ENCODE peak calls at places on chromosome 17, in six cellular contexts. V is iris pigment epithelial cell; M is ACHN; C is caudate nucleus; Z is stimulated activated CD8-positive, alpha-beta memory T cell treated with anti-CD3 and anti-CD28 coated beads, Interleukin-7, amount 100 ng/mL, for 1 hour; N is retina. I is an unnamed sample.
A peak's percentile ranks its signal among the peaks of the same experiment; 100 is the strongest.

GRCh38 chr17:44005865-44006580 is 1.6 kb downstream of the NAGS start:
- DNase-seq in V (peak; percentile 46), M (no peak), C (no peak), Z (no peak), N (peak; percentile 75), I (no peak)

GRCh38 chr17:81245024-81245664 is 6.0 kb downstream of the NDUFAF8 start:
- DNase-seq in V (no peak), M (peak; percentile 65), C (no peak), Z (no peak), N (peak; percentile 62), I (peak; percentile 51)

GRCh38 chr17:39702901-39703893 is 3.3 kb downstream of the ERBB2 start:
- DNase-seq in V (no peak), M (no peak), C (no peak), Z (no peak), N (no peak), I (no peak)

GRCh38 chr17:70098030-70098429 is 23.0 kb downstream of the KCNJ16 start:
- DNase-seq in V (no peak), M (no peak), C (no peak), Z (no peak), N (no peak), I (no peak)

GRCh38 chr17:70172449-70172848 is 3.1 kb downstream of the KCNJ2 start:
- DNase-seq in V (peak; percentile 49), M (no peak), C (no peak), Z (no peak), N (no peak), I (peak; percentile 30)

GRCh38 chr17:9206989-9207317 is 185.6 kb downstream of the NTN1 start:
- DNase-seq in V (no peak), M (no peak), C (no peak), Z (no peak), N (no peak), I (no peak)

GRCh38 chr17:21814776-21815175 is 122.5 kb downstream of the KCNJ18 start:
- DNase-seq in V (no peak), M (no peak), C (no peak), Z (no peak), N (no peak), I (no peak)

GRCh38 chr17:56320443-56320842 is 167.2 kb downstream of the ANKFN1 start:
- DNase-seq in V (peak; percentile 12), M (no peak), C (no peak), Z (no peak), N (peak; percentile 29), I (no peak)

GRCh38 chr17:68036304-68037147 is 991 bp downstream of the KPNA2 start:
- DNase-seq in V (peak; percentile 40), M (no peak), C (no peak), Z (no peak), N (no peak), I (no peak)

GRCh38 chr17:10224592-10225195 is 26.3 kb upstream of the GAS7 start:
- DNase-seq in V (no peak), M (no peak), C (peak; percentile 88), Z (no peak), N (no peak), I (no peak)

GRCh38 chr17:55265434-55266021 is 768 bp downstream of the HLF start:
- DNase-seq in V (no peak), M (no peak), C (peak; percentile 66), Z (no peak), N (peak; percentile 67), I (no peak)

GRCh38 chr17:4450710-4451316 is 17.1 kb downstream of the SPNS3 start:
- DNase-seq in V (no peak), M (no peak), C (no peak), Z (no peak), N (no peak), I (no peak)

GRCh38 chr17:83086197-83086880 is 6.9 kb downstream of the METRNL start:
- DNase-seq in V (no peak), M (peak; percentile 56), C (no peak), Z (no peak), N (no peak), I (no peak)

GRCh38 chr17:79950711-79951110 is 85.0 kb downstream of the TBC1D16 start:
- DNase-seq in V (no peak), M (no peak), C (peak; percentile 79), Z (no peak), N (peak; percentile 86), I (no peak)

GRCh38 chr17:38543403-38544174 is 62.2 kb downstream of the SRCIN1 start:
- DNase-seq in V (no peak), M (no peak), C (no peak), Z (no peak), N (no peak), I (no peak)

GRCh38 chr17:12665263-12666210 is at the start of gene MYOCD:
- DNase-seq in V (peak; percentile 37), M (no peak), C (no peak), Z (no peak), N (peak; percentile 87), I (peak; percentile 50)

GRCh38 chr17:28912281-28912937 is 9.5 kb upstream of the DHRS13 start:
- DNase-seq in V (no peak), M (no peak), C (peak; percentile 20), Z (no peak), N (no peak), I (no peak)

GRCh38 chr17:44916781-44917241 is 1.5 kb upstream of the GFAP start:
- DNase-seq in V (no peak), M (peak; percentile 80), C (peak; percentile 77), Z (no peak), N (no peak), I (no peak)

GRCh38 chr17:19363460-19364035 is 1.0 kb upstream of the B9D1 start:
- DNase-seq in V (no peak), M (no peak), C (no peak), Z (no peak), N (no peak), I (no peak)

GRCh38 chr17:39196820-39197331 is 593 bp downstream of the CACNB1 start:
- DNase-seq in V (no peak), M (peak; percentile 59), C (no peak), Z (no peak), N (no peak), I (peak; percentile 56)

GRCh38 chr17:79478051-79478461 is 132.8 kb downstream of the RBFOX3 start:
- DNase-seq in V (no peak), M (no peak), C (peak; percentile 63), Z (no peak), N (no peak), I (no peak)

GRCh38 chr17:22090263-22090935 is 398.1 kb downstream of the KCNJ18 start:
- DNase-seq in V (peak; percentile 0), M (no peak), C (no peak), Z (no peak), N (no peak), I (no peak)

GRCh38 chr17:44417553-44417952 is 28.1 kb upstream of the ITGA2B start:
- DNase-seq in V (peak; percentile 92), M (peak; percentile 46), C (peak; percentile 66), Z (no peak), N (no peak), I (peak; percentile 83)

GRCh38 chr17:35214631-35215273 is 20.6 kb upstream of the SLC35G3 start:
- DNase-seq in V (no peak), M (no peak), C (no peak), Z (no peak), N (no peak), I (no peak)

GRCh38 chr17:37438141-37438540 is 31.5 kb downstream of the TADA2A start:
- DNase-seq in V (no peak), M (peak; percentile 46), C (no peak), Z (no peak), N (no peak), I (peak; percentile 16)

GRCh38 chr17:6455321-6455705 is 11.1 kb downstream of the PIMREG start:
- DNase-seq in V (peak; percentile 33), M (no peak), C (no peak), Z (no peak), N (no peak), I (no peak)

GRCh38 chr17:29624586-29624985 is 1.9 kb upstream of the CORO6 start:
- DNase-seq in V (no peak), M (no peak), C (no peak), Z (no peak), N (no peak), I (no peak)

GRCh38 chr17:82876602-82877391 is 37.0 kb upstream of the ZNF750 start:
- DNase-seq in V (peak; percentile 89), M (no peak), C (peak; percentile 75), Z (no peak), N (no peak), I (peak; percentile 49)

I was measured in ELR.